ENCODE peak calls at places on chromosomes 6 and 20, in five cellular contexts. J is CD8-positive, alpha-beta T cell; K is pancreas; A is left lung; I is uterus. P is an unnamed sample.

GRCh38 chr6:35142578-35142977 is 1.4 kb upstream of the TCP11 start:
- DNase-seq in J (no peak), K (no peak), A (no peak), I (no peak), P (no peak)

GRCh38 chr20:33733654-33734576 is 2.1 kb downstream of the ZNF341 start:
- DNase-seq in J (no peak), K (no peak), A (peak; percentile 64), I (no peak), P (peak; percentile 37)

GRCh38 chr20:47024461-47024937 is 129.9 kb downstream of the EYA2 start:
- DNase-seq in J (no peak), K (no peak), A (no peak), I (peak; percentile 18), P (no peak)

GRCh38 chr20:46970937-46971630 is 76.4 kb downstream of the EYA2 start:
- DNase-seq in J (no peak), K (no peak), A (no peak), I (no peak), P (no peak)

GRCh38 chr6:145241039-145241438 is 494.3 kb downstream of the EPM2A start:
- DNase-seq in J (no peak), K (no peak), A (no peak), I (no peak), P (no peak)

GRCh38 chr6:111119550-111120329 is 32.4 kb downstream of the SLC16A10 start:
- DNase-seq in J (no peak), K (no peak), A (no peak), I (no peak), P (no peak)

GRCh38 chr6:73285674-73286283 is 22.8 kb upstream of the KHDC1 start:
- DNase-seq in J (no peak), K (no peak), A (no peak), I (no peak), P (no peak)

GRCh38 chr6:217048-217659 is 75.1 kb upstream of the DUSP22 start:
- DNase-seq in J (peak; percentile 32), K (no peak), A (no peak), I (no peak), P (peak; percentile 84)

GRCh38 chr6:158725704-158726103 is 75.8 kb downstream of the SYTL3 start:
- DNase-seq in J (no peak), K (no peak), A (no peak), I (no peak), P (no peak)

GRCh38 chr6:15327271-15327670 is 81.4 kb downstream of the JARID2 start:
- DNase-seq in J (peak; percentile 53), K (no peak), A (no peak), I (no peak), P (peak; percentile 59)

GRCh38 chr6:31156647-31157046 is 955 bp downstream of the CCHCR1 start:
- DNase-seq in J (no peak), K (no peak), A (no peak), I (no peak), P (no peak)
- H3K4me3 ChIP-seq in J (no peak overlapping the region), K (no peak overlapping the region), A (no peak overlapping the region), I (no peak overlapping the region), P (no peak overlapping the region)

DNA sequence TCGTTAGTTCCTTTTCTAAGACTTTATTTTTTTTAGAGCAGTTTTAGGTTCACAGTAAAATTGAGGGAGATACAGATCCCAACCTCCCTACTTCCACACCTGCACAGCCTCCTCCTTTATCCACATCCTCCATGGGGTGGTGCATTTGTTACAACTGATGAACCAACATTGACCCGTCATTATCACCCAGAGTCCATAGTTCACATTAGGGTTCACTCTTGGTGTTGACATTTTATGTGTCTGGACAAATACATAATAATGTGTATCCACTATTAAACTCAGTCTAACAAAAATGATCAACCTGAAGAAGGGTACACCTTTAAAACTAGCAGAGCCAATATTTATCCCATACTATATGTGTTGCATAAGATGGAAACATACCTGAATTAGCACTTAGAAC is 130.4 kb upstream of the CCDC28A start:
- DNase-seq in J (no peak), K (no peak), A (no peak), I (no peak), P (no peak)
- TF ChIP-seq CTCF in J (no peak), K (no peak), A (no peak), I (no peak), P (no peak)

GRCh38 chr20:52593634-52594033 is 378.5 kb upstream of the TSHZ2 start:
- DNase-seq in J (no peak), K (no peak), A (no peak), I (no peak), P (no peak)
- H3K27me3 ChIP-seq in J (no peaks in the 10 kb centered on the region), K (no peaks in the 10 kb centered on the region), A (no peaks in the 10 kb centered on the region), I (no peaks in the 10 kb centered on the region), P (no peaks in the 10 kb centered on the region)

DNA sequence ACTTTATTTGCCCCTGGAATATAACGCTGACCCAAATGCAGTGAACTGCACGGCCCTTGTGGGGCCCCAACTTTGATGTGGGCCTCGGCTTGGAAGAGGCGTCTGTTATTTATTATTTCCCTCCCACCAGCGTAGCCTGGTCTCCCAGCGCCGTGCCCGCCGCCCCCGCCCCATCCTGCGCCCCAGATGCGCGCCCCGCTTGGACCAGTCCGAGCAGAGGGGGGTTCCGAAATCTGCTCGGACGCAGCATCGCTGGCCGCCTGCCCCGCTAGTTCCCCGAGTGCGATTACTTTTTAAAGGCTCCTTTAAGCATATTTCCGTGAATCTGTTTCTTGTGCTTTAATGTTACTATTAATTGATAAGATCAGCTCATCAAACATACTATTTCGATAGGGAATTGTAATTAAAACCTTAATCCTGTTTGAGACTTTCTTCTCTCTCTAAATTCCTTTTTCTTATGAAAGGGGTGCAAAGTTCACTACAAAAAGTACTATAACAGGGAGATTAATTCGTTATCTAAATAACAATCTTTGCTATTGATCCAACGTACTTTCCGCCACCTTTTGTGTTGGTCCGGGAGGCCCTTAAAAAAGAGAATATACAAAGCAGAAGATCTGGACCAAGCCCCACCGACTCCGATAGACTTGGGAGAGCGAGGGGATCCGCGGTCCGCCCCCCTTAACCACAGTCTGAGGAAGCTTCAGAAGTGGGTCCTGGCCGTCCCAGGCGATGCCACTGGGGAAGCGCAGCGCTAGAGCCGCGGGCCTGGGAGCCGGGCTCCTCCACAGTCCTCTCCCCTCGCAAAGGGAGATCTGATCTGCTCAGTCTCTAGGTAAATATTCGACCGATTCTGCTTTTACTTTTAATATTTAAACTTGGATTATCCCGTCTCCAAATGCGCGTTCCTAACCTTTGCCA is 10.1 kb downstream of the POU3F2 start:
- DNase-seq in J (no peak), K (no peak), A (no peak), I (no peak), P (no peak)
- H3K4me3 ChIP-seq in J (no peak overlapping the region), K (no peak overlapping the region), A (no peak overlapping the region), I (no peak overlapping the region), P (peak overlapping the region; percentile 4)

GRCh38 chr20:52060794-52061714 is 130.5 kb downstream of the ZFP64 start:
- DNase-seq in J (no peak), K (no peak), A (no peak), I (no peak), P (no peak)

GRCh38 chr20:52064936-52065335 is 126.6 kb downstream of the ZFP64 start:
- DNase-seq in J (no peak), K (no peak), A (no peak), I (no peak), P (no peak)

GRCh38 chr20:52062452-52063209 is 128.9 kb downstream of the ZFP64 start:
- DNase-seq in J (no peak), K (no peak), A (no peak), I (no peak), P (no peak)
- TF ChIP-seq CTCF in J (no peak), K (no peak), A (no peak), I (no peak), P (no peak)

DNA sequence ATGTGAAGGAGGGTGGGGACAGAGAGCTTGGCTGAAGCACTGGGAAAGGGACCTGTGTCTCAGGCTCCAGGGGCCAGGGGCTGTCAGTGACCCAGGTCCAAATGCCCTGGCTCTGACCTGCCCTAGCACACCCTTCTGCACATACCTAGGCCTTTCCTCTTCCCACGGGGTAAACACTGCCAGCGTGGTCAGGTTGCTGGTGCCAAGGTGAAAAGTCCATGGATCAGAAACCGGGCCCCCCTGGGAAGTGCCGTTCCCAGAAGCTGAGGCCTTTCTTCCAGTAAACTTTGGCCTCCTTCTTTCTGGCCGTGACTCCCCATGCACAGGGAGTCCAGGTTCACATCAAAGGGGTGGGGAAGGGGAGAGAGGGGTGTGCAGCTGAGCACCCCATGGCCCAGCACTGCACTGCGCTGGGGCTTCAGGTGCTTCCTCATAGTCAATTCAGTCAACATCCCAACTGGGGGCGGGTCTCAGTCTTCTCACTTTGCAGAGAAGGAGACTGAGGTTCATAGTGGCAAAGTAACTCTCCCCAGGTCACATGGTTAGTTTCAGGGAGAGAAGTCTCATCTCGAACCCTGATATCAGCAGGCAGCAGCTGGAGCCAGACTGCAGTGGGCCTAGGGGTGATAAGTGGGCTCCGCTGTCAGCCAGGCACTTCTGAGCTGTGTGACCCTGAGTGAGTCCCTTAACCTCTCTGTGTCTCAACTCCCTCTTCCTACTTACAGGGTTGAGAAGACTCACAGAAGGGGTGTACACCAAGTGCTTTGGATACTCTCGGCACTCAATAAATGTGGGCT is 17.0 kb downstream of the PCK1 start:
- DNase-seq in J (no peak), K (no peak), A (no peak), I (no peak), P (no peak)
- H3K27me3 ChIP-seq in J (no peaks in the 10 kb centered on the region), K (no peaks in the 10 kb centered on the region), A (peaks cover 84% of the 10 kb centered on the region), I (no peaks in the 10 kb centered on the region), P (peaks cover 3% of the 10 kb centered on the region)

DNA sequence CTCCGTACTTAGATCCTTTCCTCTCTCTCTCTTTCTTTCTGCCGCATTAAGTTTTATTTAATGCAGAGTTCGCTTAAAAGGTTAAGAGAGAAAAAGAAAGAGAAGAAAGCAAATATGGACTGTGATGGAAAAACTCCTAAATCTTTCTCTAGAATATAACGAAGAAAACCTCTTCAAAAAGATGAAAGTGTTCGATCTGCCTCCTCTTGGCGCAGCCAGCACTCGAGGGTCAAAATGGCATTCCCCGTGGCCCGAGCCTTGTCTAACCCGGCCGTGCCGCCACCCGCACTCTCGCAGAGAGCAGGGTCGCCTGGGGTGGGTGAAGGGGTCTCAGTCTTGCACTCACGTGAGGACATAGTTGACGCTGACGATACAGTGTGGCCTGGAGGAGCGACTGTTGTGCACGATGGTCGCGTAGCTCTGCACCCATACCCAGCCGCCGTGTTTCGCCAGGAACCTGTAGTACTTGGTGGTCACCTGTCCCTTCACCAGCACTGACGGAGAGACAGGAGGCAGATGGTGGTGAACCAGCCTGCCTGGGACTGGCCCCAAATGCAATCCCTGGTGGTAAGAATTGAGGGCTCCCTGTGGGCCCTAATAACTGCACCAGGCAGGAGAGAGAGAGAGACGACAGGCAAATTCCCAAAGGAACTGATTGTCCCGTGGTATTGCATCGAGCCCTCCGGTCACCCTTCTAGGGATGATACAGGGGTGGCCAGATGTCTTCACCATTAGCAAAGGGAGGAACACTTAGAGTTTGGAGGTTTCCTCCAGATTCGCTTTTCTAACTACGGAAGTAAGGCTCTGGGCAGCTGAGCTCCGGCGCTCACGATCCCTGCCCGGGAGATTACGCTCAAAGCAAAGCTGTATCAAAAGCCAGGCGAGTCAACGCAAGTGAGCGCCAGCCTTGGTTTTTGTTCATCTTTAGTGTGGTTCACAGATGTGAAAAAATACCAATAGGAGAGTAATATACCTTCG is 17.5 kb downstream of the SIM1 start:
- DNase-seq in J (no peak), K (no peak), A (no peak), I (no peak), P (no peak)
- H3K4me3 ChIP-seq in J (no peak overlapping the region), K (no peak overlapping the region), A (no peak overlapping the region), I (no peak overlapping the region), P (no peak overlapping the region)

GRCh38 chr6:131776986-131777385 is 30.8 kb upstream of the ENPP1 start:
- DNase-seq in J (no peak), K (no peak), A (no peak), I (no peak), P (no peak)
- TF ChIP-seq CTCF in J (no peak), K (no peak), A (no peak), I (no peak), P (no peak)

GRCh38 chr20:56928007-56928406 is 298.9 kb downstream of the TFAP2C start:
- DNase-seq in J (no peak), K (no peak), A (no peak), I (no peak), P (no peak)
- H3K27me3 ChIP-seq in J (no peaks in the 10 kb centered on the region), K (peaks cover 3% of the 10 kb centered on the region), A (peaks cover 94% of the 10 kb centered on the region), I (peaks cover 63% of the 10 kb centered on the region), P (no peaks in the 10 kb centered on the region)

GRCh38 chr6:77361018-77361417 is 102.3 kb downstream of the HTR1B start:
- DNase-seq in J (no peak), K (no peak), A (no peak), I (no peak), P (no peak)
- H3K4me3 ChIP-seq in J (no peak overlapping the region), K (no peak overlapping the region), A (no peak overlapping the region), I (no peak overlapping the region), P (no peak overlapping the region)

P was measured in GM06990.